ENCODE peak calls at places on chromosomes 3 and 15, in eight cellular contexts. Z, H, O, T, G, I, D and Q are unnamed samples.

GRCh38 chr15:39594056-39594763 is 13.3 kb downstream of the THBS1 start:
- DNase-seq in Z (peak; percentile 34), H (no peak), O (no peak), T (no peak), G (no peak), I (no peak), D (no peak), Q (no peak)

GRCh38 chr3:15470261-15470660 is 42.9 kb downstream of the EAF1 start:
- DNase-seq in Z (no peak), H (no peak), O (no peak), T (no peak), G (no peak), I (no peak), D (no peak), Q (no peak)

GRCh38 chr15:52204657-52205056 is 13.5 kb upstream of the GNB5 start:
- DNase-seq in Z (no peak), H (no peak), O (no peak), T (peak; percentile 48), G (no peak), I (no peak), D (no peak), Q (no peak)

GRCh38 chr3:126784254-126784653 is 80.2 kb downstream of the CHCHD6 start:
- DNase-seq in Z (no peak), H (no peak), O (no peak), T (no peak), G (no peak), I (no peak), D (no peak), Q (no peak)

GRCh38 chr15:96346409-96346808 is 15.9 kb downstream of the NR2F2 start:
- DNase-seq in Z (no peak), H (no peak), O (no peak), T (no peak), G (no peak), I (no peak), D (no peak), Q (no peak)

GRCh38 chr3:115448856-115449255 is 174.5 kb upstream of the GAP43 start:
- DNase-seq in Z (no peak), H (no peak), O (no peak), T (no peak), G (no peak), I (no peak), D (no peak), Q (no peak)

GRCh38 chr15:73596214-73596613 is 37.0 kb downstream of the NPTN start:
- DNase-seq in Z (no peak), H (no peak), O (no peak), T (no peak), G (no peak), I (no peak), D (no peak), Q (no peak)

GRCh38 chr15:60091150-60091549 is 87.0 kb downstream of the FOXB1 start:
- DNase-seq in Z (peak; percentile 83), H (no peak), O (peak; percentile 17), T (no peak), G (peak; percentile 76), I (no peak), D (peak; percentile 91), Q (no peak)

GRCh38 chr15:64112904-64113303 is 17.1 kb downstream of the SNX1 start:
- DNase-seq in Z (peak; percentile 52), H (no peak), O (no peak), T (no peak), G (no peak), I (no peak), D (no peak), Q (no peak)

GRCh38 chr3:142958707-142959106 is 4.8 kb downstream of the PAQR9 start:
- DNase-seq in Z (peak; percentile 49), H (no peak), O (peak; percentile 58), T (no peak), G (no peak), I (no peak), D (no peak), Q (no peak)

GRCh38 chr3:154955907-154956533 is 124.1 kb upstream of the MME start:
- DNase-seq in Z (no peak), H (no peak), O (no peak), T (no peak), G (no peak), I (no peak), D (no peak), Q (no peak)

GRCh38 chr15:92801774-92802464 is 98.2 kb upstream of the CHD2 start:
- DNase-seq in Z (peak; percentile 94), H (peak; percentile 57), O (peak; percentile 57), T (no peak), G (no peak), I (no peak), D (peak; percentile 52), Q (no peak)

GRCh38 chr3:119768668-119769393 is 13.1 kb upstream of the NR1I2 start:
- DNase-seq in Z (no peak), H (no peak), O (no peak), T (no peak), G (no peak), I (no peak), D (no peak), Q (no peak)

GRCh38 chr3:129553171-129553570 is 10.2 kb downstream of the H1-8 start:
- DNase-seq in Z (no peak), H (no peak), O (no peak), T (no peak), G (no peak), I (no peak), D (no peak), Q (no peak)

GRCh38 chr15:73146419-73146818 is 94.2 kb downstream of the NEO1 start:
- DNase-seq in Z (no peak), H (no peak), O (no peak), T (no peak), G (no peak), I (no peak), D (no peak), Q (no peak)

GRCh38 chr3:46276497-46277099 is 34.3 kb downstream of the CCR3 start:
- DNase-seq in Z (no peak), H (peak; percentile 19), O (no peak), T (peak; percentile 56), G (peak; percentile 71), I (no peak), D (peak; percentile 73), Q (peak; percentile 59)

GRCh38 chr3:194808709-194809108 is 123.0 kb downstream of the FAM43A start:
- DNase-seq in Z (peak; percentile 12), H (no peak), O (no peak), T (no peak), G (no peak), I (no peak), D (peak; percentile 35), Q (no peak)

DNA sequence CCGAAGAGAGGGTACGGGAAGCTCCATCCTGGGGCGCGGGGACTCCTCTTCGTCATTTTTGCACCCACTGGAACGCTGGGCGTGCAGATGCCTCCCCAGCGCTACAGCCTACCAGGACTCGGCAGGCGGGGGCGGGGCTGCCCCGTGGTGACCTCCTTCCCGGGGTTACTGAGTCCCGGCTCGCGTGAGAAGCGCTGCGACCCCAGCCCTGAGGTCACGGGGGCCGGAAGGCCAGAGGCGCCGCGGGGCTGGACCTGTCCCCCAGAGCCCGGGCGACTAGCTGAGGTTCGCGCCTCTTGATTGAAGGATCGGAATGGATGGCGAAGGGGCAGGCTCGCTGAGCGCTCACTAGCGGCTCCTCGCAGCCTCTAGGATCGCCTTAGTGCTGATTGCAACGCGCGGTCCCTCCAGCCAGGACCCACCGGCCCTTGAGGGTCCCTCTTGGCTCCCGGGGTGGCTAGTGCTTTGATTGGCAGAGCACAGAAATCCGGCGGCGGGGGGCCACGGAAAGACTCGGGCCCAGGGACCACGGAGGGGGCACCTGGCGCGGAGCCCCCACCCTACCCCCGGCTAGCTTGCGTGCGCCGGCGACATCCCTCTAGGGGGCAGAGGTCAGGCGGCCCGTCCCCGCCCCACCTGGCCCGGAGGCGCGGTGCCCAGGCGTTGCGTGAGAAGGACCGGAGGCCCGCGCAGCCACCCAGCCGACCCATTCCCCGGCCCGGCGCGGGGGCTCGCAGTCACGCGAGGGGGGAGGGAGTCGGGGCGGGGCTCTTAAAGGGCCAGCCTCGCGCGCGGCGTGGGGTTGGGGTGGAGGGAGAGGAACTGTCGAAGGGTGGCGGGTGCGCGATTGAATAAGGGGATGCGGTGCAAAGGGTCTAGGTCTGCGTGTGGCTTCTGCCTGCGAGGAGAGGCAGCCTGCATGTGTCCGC is 781 bp upstream of the CYP1A1 start:
- DNase-seq in Z (no peak), H (no peak), O (no peak), T (peak; percentile 36), G (peak; percentile 52), I (no peak), D (peak; percentile 90), Q (peak; percentile 54)
- TF ChIP-seq POLR2A in Z (no peak), H (no peak), O (no peak), T (no peak), G (no peak), I (no peak), D (peak; percentile 22), Q (peak; percentile 15)

GRCh38 chr3:50610992-50611463 is 546 bp downstream of the CISH start:
- DNase-seq in Z (no peak), H (no peak), O (no peak), T (no peak), G (no peak), I (no peak), D (no peak), Q (no peak)
- H3K4me1 ChIP-seq in Z (peaks cover 4% of the 10 kb centered on the region), H (no peaks in the 10 kb centered on the region), O (peaks cover 64% of the 10 kb centered on the region), T (peaks cover 36% of the 10 kb centered on the region), G (peaks cover 76% of the 10 kb centered on the region), I (peaks cover 14% of the 10 kb centered on the region), D (peaks cover 54% of the 10 kb centered on the region), Q (peaks cover 64% of the 10 kb centered on the region)

DNA sequence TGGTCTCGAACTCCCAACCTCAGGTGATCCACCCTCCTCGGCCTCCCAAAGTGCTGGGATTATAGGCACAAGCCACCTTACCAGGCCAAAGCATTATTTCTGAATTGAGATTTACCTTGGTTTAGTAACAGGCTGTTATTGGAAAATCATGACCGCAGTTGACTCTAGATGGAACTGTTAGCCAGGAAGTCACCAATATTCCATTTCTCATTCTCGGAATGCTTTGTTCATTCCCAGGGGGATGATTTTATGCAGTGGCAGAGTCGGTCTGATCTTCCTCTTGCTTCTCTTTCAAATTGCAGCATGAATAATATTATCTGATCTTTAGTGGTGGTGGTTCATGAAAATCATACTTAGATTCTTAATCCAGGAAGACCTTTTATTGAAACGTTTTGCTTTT is 195.5 kb upstream of the MBNL1 start:
- DNase-seq in Z (peak; percentile 28), H (no peak), O (no peak), T (no peak), G (no peak), I (no peak), D (no peak), Q (no peak)
- TF ChIP-seq CTCF in Z (peak; percentile 39), H (no peak), O (peak; percentile 11), T (no peak), G (no peak), I (no peak), D (peak; percentile 8), Q (no peak)

DNA sequence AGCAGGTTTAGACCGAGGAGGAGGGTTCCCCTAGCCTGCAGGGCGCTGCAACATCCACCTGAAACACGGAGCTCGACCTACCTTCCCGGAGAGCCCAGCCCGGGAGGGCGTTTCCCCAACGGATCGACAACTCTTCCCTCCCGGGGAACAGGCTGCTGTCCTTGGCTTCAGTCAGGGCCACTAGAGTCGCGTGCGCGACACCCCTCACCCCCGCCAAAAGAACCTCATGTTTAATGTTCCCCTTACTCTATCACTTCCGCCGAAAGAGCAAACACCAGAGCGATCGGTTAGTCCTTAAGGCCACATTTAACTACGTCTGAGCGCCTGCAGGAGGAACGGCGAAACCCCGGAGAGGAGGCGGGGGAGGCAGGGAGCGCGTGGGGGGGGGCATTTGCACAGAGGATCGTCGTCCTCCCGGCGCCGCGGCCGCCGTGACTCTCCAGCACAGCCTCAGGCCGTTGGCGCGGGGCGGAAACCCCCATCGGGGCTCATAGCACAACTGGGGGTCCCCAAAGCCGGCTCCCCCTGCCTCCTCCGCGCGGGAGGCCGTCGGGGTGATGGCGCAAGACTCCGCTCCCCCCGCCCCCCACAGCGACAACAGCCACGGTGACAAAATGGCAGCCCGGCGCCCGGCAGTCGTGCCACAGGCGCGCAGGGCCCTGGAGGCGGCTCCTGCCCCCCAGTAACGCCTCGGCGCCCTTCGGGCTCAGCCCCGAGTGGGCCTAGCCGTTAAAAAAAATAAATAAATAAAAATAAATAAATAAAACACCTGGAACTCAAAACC is 3.2 kb downstream of the ANP32A start:
- DNase-seq in Z (peak; percentile 58), H (peak; percentile 62), O (peak; percentile 67), T (peak; percentile 72), G (peak; percentile 81), I (no peak), D (peak; percentile 70), Q (peak; percentile 65)
- TF ChIP-seq POLR2A in Z (peak; percentile 40), H (peak; percentile 34), O (peak; percentile 39), T (no peak), G (no peak), I (peak; percentile 82), D (no peak), Q (no peak)